ENCODE peak calls at places on chromosomes 6 and 20, in eight cellular contexts. Y is nephron progenitor cell; O is GM10248; V is NCI-H1694; I is SW480; B is aorta; K is lower leg skin; N is effector CD4-positive, alpha-beta T cell. C is an unnamed sample.

GRCh38 chr20:24018796-24019195 is 30.2 kb upstream of the GGTLC1 start:
- DNase-seq in Y (no peak), O (no peak), V (no peak), I (peak), B (no peak), K (no peak), N (no peak), C (no peak)

GRCh38 chr6:69933239-69933638 is 66.9 kb downstream of the COL19A1 start:
- DNase-seq in Y (no peak), O (no peak), V (no peak), I (no peak), B (no peak), K (no peak), N (no peak), C (no peak)

GRCh38 chr6:107957165-107957908 is 671 bp downstream of the SEC63 start:
- DNase-seq in Y (peak), O (peak), V (no peak), I (peak), B (peak), K (peak), N (peak), C (peak)

GRCh38 chr20:1933465-1933870 is 38.3 kb downstream of the SIRPA start:
- DNase-seq in Y (no peak), O (no peak), V (no peak), I (no peak), B (peak), K (peak), N (no peak), C (peak)

GRCh38 chr6:160260283-160261119 is 1.9 kb upstream of the SLC22A2 start:
- DNase-seq in Y (no peak), O (no peak), V (no peak), I (no peak), B (no peak), K (no peak), N (no peak), C (no peak)

GRCh38 chr6:87851674-87852260 is 149.7 kb upstream of the AKIRIN2 start:
- DNase-seq in Y (no peak), O (no peak), V (no peak), I (peak), B (no peak), K (no peak), N (no peak), C (no peak)

GRCh38 chr20:35641743-35642142 is 23.0 kb downstream of the CPNE1 start:
- DNase-seq in Y (no peak), O (no peak), V (no peak), I (no peak), B (no peak), K (no peak), N (no peak), C (no peak)

GRCh38 chr6:163902993-163903392 is 488.5 kb downstream of the QKI start:
- DNase-seq in Y (no peak), O (no peak), V (no peak), I (no peak), B (no peak), K (no peak), N (no peak), C (no peak)

GRCh38 chr6:127022297-127022696 is 96.2 kb upstream of the RSPO3 start:
- DNase-seq in Y (no peak), O (no peak), V (peak), I (no peak), B (no peak), K (peak), N (no peak), C (no peak)

GRCh38 chr6:100202417-100203194 is 208.6 kb upstream of the MCHR2 start:
- DNase-seq in Y (no peak), O (no peak), V (no peak), I (peak), B (no peak), K (peak), N (no peak), C (no peak)

GRCh38 chr6:37308084-37308817 is 45.5 kb upstream of the RNF8 start:
- DNase-seq in Y (no peak), O (no peak), V (peak), I (no peak), B (no peak), K (no peak), N (no peak), C (no peak)

GRCh38 chr6:82554706-82555105 is 191.1 kb downstream of the TPBG start:
- DNase-seq in Y (no peak), O (no peak), V (no peak), I (no peak), B (no peak), K (no peak), N (no peak), C (no peak)

GRCh38 chr6:70299456-70299855 is 3.4 kb downstream of the COL9A1 start:
- DNase-seq in Y (peak), O (no peak), V (no peak), I (no peak), B (no peak), K (no peak), N (no peak), C (no peak)

GRCh38 chr6:145257757-145258521 is 477.4 kb downstream of the EPM2A start:
- DNase-seq in Y (no peak), O (no peak), V (no peak), I (no peak), B (no peak), K (no peak), N (no peak), C (no peak)

GRCh38 chr6:133764011-133764812 is 124.7 kb upstream of the TCF21 start:
- DNase-seq in Y (no peak), O (no peak), V (no peak), I (no peak), B (no peak), K (no peak), N (no peak), C (no peak)

GRCh38 chr6:470901-471448 is 79.4 kb downstream of the IRF4 start:
- DNase-seq in Y (no peak), O (peak), V (no peak), I (no peak), B (no peak), K (no peak), N (no peak), C (no peak)

GRCh38 chr6:7787137-7787575 is 61.3 kb downstream of the BMP6 start:
- DNase-seq in Y (no peak), O (no peak), V (no peak), I (no peak), B (no peak), K (peak), N (no peak), C (no peak)

GRCh38 chr6:72559067-72559466 is 62.8 kb upstream of the KCNQ5 start:
- DNase-seq in Y (no peak), O (no peak), V (no peak), I (no peak), B (no peak), K (no peak), N (no peak), C (no peak)

GRCh38 chr6:33112148-33112547 is 36.4 kb downstream of the HLA-DPB1 start:
- DNase-seq in Y (no peak), O (peak), V (peak), I (peak), B (no peak), K (peak), N (peak), C (no peak)

GRCh38 chr20:23631226-23631822 is 6.4 kb downstream of the CST3 start:
- DNase-seq in Y (no peak), O (no peak), V (no peak), I (no peak), B (no peak), K (no peak), N (no peak), C (no peak)

GRCh38 chr6:37741757-37742400 is 44.2 kb upstream of the MDGA1 start:
- DNase-seq in Y (peak), O (no peak), V (peak), I (peak), B (no peak), K (no peak), N (no peak), C (peak)

GRCh38 chr6:29941006-29941405 is 1.3 kb upstream of the HLA-A start:
- DNase-seq in Y (no peak), O (no peak), V (no peak), I (no peak), B (no peak), K (no peak), N (no peak), C (no peak)

GRCh38 chr6:119311514-119312142 is 37.9 kb downstream of the MAN1A1 start:
- DNase-seq in Y (no peak), O (no peak), V (no peak), I (no peak), B (no peak), K (no peak), N (no peak), C (no peak)

GRCh38 chr6:139406577-139407343 is 32.3 kb upstream of the CITED2 start:
- DNase-seq in Y (no peak), O (no peak), V (no peak), I (no peak), B (no peak), K (no peak), N (no peak), C (no peak)

GRCh38 chr6:62479722-62480121 is 193.7 kb upstream of the KHDRBS2 start:
- DNase-seq in Y (no peak), O (no peak), V (no peak), I (no peak), B (no peak), K (no peak), N (no peak), C (no peak)

GRCh38 chr20:57688864-57689263 is 21.0 kb downstream of the PMEPA1 start:
- DNase-seq in Y (no peak), O (no peak), V (no peak), I (no peak), B (peak), K (no peak), N (no peak), C (no peak)

GRCh38 chr6:35376282-35376681 is 33.9 kb downstream of the PPARD start:
- DNase-seq in Y (no peak), O (no peak), V (no peak), I (no peak), B (no peak), K (no peak), N (no peak), C (no peak)

GRCh38 chr20:59171986-59172385 is 8.4 kb downstream of the ZNF831 start:
- DNase-seq in Y (no peak), O (no peak), V (no peak), I (no peak), B (no peak), K (no peak), N (no peak), C (no peak)

GRCh38 chr6:28803337-28803709 is 120.5 kb downstream of the TRIM27 start:
- DNase-seq in Y (no peak), O (no peak), V (no peak), I (no peak), B (no peak), K (no peak), N (no peak), C (no peak)

C was measured in pancreas.